ENCODE peak calls at places on chromosomes 1 and 21, in seven cellular contexts. V is HS-27A; F is stimulated activated CD8-positive, alpha-beta memory T cell treated with anti-CD3 and anti-CD28 coated beads, Interleukin-4, amount 100 ng/mL, for 4 hours; X is BE2C; B is tibial artery; Y is GF-D8; Q is GM06990. J is an unnamed sample.
A peak's percentile ranks its signal among the peaks of the same experiment; 100 is the strongest.

GRCh38 chr21:39690454-39690853 is 54.5 kb upstream of the IGSF5 start:
- DNase-seq in X (no peak), V (no peak), Y (no peak), B (no peak), Q (no peak), F (no peak), J (no peak)

GRCh38 chr1:18091660-18092446 is 15.7 kb upstream of the IGSF21 start:
- DNase-seq in F (no peak), Y (no peak), Q (no peak), B (peak; percentile 72), X (no peak), V (peak; percentile 35), J (no peak)

GRCh38 chr1:213041443-213041842 is 9.6 kb upstream of the RPS6KC1 start:
- DNase-seq in B (no peak), V (peak; percentile 7), Y (no peak), Q (no peak), F (no peak), X (no peak), J (no peak)

GRCh38 chr1:1799716-1800115 is 21.4 kb upstream of the NADK start:
- DNase-seq in F (no peak), Q (no peak), V (no peak), Y (no peak), B (no peak), X (no peak), J (peak; percentile 91)

GRCh38 chr1:52404975-52405338 is 555 bp downstream of the PRPF38A start:
- DNase-seq in Q (no peak), V (no peak), X (no peak), Y (no peak), B (no peak), F (no peak), J (no peak)

GRCh38 chr1:8754993-8755392 is 62.4 kb downstream of the RERE start:
- DNase-seq in B (no peak), F (no peak), V (no peak), X (peak; percentile 35), Y (no peak), Q (no peak), J (no peak)

GRCh38 chr1:170790651-170791071 is 126.7 kb downstream of the PRRX1 start:
- DNase-seq in V (peak; percentile 22), Y (no peak), B (no peak), F (no peak), X (no peak), Q (no peak), J (no peak)

GRCh38 chr1:248858096-248858890 is 592 bp downstream of the ZNF692 start:
- DNase-seq in B (peak; percentile 52), V (peak; percentile 26), Q (peak; percentile 78), Y (peak; percentile 68), X (peak; percentile 68), F (no peak), J (peak; percentile 75)

GRCh38 chr1:11967028-11967547 is 13.2 kb upstream of the MFN2 start:
- DNase-seq in X (peak; percentile 54), B (no peak), V (no peak), Y (peak; percentile 44), F (no peak), Q (no peak), J (peak; percentile 72)

GRCh38 chr1:109094377-109094803 is 3.8 kb downstream of the TMEM167B start:
- DNase-seq in Q (no peak), X (no peak), B (no peak), V (no peak), F (no peak), Y (no peak), J (no peak)

GRCh38 chr1:223556414-223557124 is 108.9 kb downstream of the CAPN8 start:
- DNase-seq in F (no peak), V (peak; percentile 8), X (peak; percentile 67), B (peak; percentile 29), Y (no peak), Q (peak; percentile 37), J (peak; percentile 80)

GRCh38 chr1:233905416-233906051 is 1.1 kb downstream of the SLC35F3 start:
- DNase-seq in Y (no peak), X (no peak), Q (peak; percentile 12), B (no peak), V (no peak), F (no peak), J (no peak)

GRCh38 chr1:78673120-78673519 is 23.5 kb downstream of the IFI44 start:
- DNase-seq in B (no peak), X (peak; percentile 7), F (no peak), V (no peak), Y (no peak), Q (no peak), J (peak; percentile 40)

GRCh38 chr1:15353839-15354579 is 55.7 kb upstream of the EFHD2 start:
- DNase-seq in Y (no peak), X (peak; percentile 45), V (no peak), B (no peak), Q (no peak), F (no peak), J (no peak)